ENCODE peak calls at places on chromosomes 2 and 18, in four cellular contexts. One of them, this sample, is unnamed.

GRCh38 chr2:221100467-221101089 is 471.5 kb downstream of the EPHA4 start:
- DNase-seq in right atrium auricular region: no peak
- DNase-seq in GM12878: no peak
- DNase-seq in GM06990: no peak
- DNase-seq in this sample: no peak

GRCh38 chr2:66775730-66776422 is 341.0 kb downstream of the MEIS1 start:
- DNase-seq in right atrium auricular region: no peak
- DNase-seq in GM12878: no peak
- DNase-seq in GM06990: no peak
- DNase-seq in this sample: no peak

GRCh38 chr2:149989447-149990063 is 402.0 kb upstream of the MMADHC start:
- DNase-seq in right atrium auricular region: no peak
- DNase-seq in GM12878: no peak
- DNase-seq in GM06990: no peak
- DNase-seq in this sample: no peak

GRCh38 chr2:28283861-28284260 is 108.8 kb upstream of the FOSL2 start:
- DNase-seq in right atrium auricular region: no peak
- DNase-seq in GM12878: no peak
- DNase-seq in GM06990: no peak
- DNase-seq in this sample: no peak

GRCh38 chr18:48675912-48676311 is 137.1 kb downstream of the CTIF start:
- DNase-seq in right atrium auricular region: no peak
- DNase-seq in GM12878: no peak
- DNase-seq in GM06990: no peak
- DNase-seq in this sample: no peak

GRCh38 chr2:53620961-53621360 is 146.6 kb upstream of the CHAC2 start:
- DNase-seq in right atrium auricular region: no peak
- DNase-seq in GM12878: no peak
- DNase-seq in GM06990: no peak
- DNase-seq in this sample: no peak

GRCh38 chr18:71374294-71374693 is 1085.4 kb downstream of the SOCS6 start:
- DNase-seq in right atrium auricular region: no peak
- DNase-seq in GM12878: no peak
- DNase-seq in GM06990: no peak
- DNase-seq in this sample: no peak

GRCh38 chr2:46098606-46099005 is 198.6 kb upstream of the EPAS1 start:
- DNase-seq in right atrium auricular region: no peak
- DNase-seq in GM12878: no peak
- DNase-seq in GM06990: no peak
- DNase-seq in this sample: no peak

GRCh38 chr2:156322103-156322671 is 10.3 kb downstream of the NR4A2 start:
- DNase-seq in right atrium auricular region: no peak
- DNase-seq in GM12878: no peak
- DNase-seq in GM06990: no peak
- DNase-seq in this sample: no peak